ENCODE peak calls at places on chromosome 21, in eight cellular contexts. X, Z, C, D, T, G, B and Y are unnamed samples.

GRCh38 chr21:29256125-29256895 is 42.4 kb upstream of the BACH1 start:
- DNase-seq in X (no peak), Z (no peak), C (no peak), D (no peak), T (no peak), G (no peak), B (no peak), Y (no peak)

GRCh38 chr21:16124397-16125130 is 394.8 kb downstream of the USP25 start:
- DNase-seq in X (no peak), Z (no peak), C (no peak), D (peak), T (no peak), G (no peak), B (no peak), Y (no peak)

GRCh38 chr21:14284439-14284838 is 68.5 kb downstream of the RBM11 start:
- DNase-seq in X (no peak), Z (no peak), C (no peak), D (no peak), T (no peak), G (no peak), B (no peak), Y (no peak)

GRCh38 chr21:33308586-33309490 is 15.9 kb upstream of the IFNAR1 start:
- DNase-seq in X (no peak), Z (no peak), C (no peak), D (no peak), T (peak), G (no peak), B (no peak), Y (peak)

GRCh38 chr21:40546657-40547056 is 300.3 kb downstream of the DSCAM start:
- DNase-seq in X (no peak), Z (no peak), C (no peak), D (peak), T (no peak), G (no peak), B (no peak), Y (no peak)

GRCh38 chr21:43810505-43811261 is 21.3 kb downstream of the RRP1 start:
- DNase-seq in X (peak), Z (no peak), C (peak), D (peak), T (peak), G (peak), B (peak), Y (peak)

GRCh38 chr21:31752967-31753366 is 21.0 kb upstream of the SCAF4 start:
- DNase-seq in X (no peak), Z (no peak), C (no peak), D (no peak), T (no peak), G (no peak), B (no peak), Y (no peak)

GRCh38 chr21:32415999-32416398 is 3.5 kb downstream of the EVA1C start:
- DNase-seq in X (no peak), Z (no peak), C (no peak), D (no peak), T (no peak), G (no peak), B (no peak), Y (no peak)

GRCh38 chr21:16842716-16843115 is 670.1 kb upstream of the CXADR start:
- DNase-seq in X (no peak), Z (no peak), C (no peak), D (no peak), T (no peak), G (no peak), B (no peak), Y (no peak)

GRCh38 chr21:33174756-33175155 is 55.0 kb upstream of the IFNAR2 start:
- DNase-seq in X (no peak), Z (no peak), C (no peak), D (no peak), T (no peak), G (no peak), B (no peak), Y (no peak)

GRCh38 chr21:43658094-43658725 is 1.1 kb downstream of the HSF2BP start:
- DNase-seq in X (no peak), Z (no peak), C (no peak), D (no peak), T (no peak), G (no peak), B (no peak), Y (no peak)

GRCh38 chr21:28632718-28633408 is 359.8 kb downstream of the LTN1 start:
- DNase-seq in X (no peak), Z (no peak), C (no peak), D (no peak), T (no peak), G (no peak), B (no peak), Y (peak)

GRCh38 chr21:33657124-33657842 is 15.0 kb downstream of the ITSN1 start:
- DNase-seq in X (no peak), Z (no peak), C (no peak), D (no peak), T (no peak), G (no peak), B (no peak), Y (no peak)

GRCh38 chr21:31316488-31317169 is 27.4 kb downstream of the TIAM1 start:
- DNase-seq in X (no peak), Z (no peak), C (no peak), D (no peak), T (no peak), G (no peak), B (no peak), Y (no peak)

GRCh38 chr21:25234857-25235801 is 372.2 kb downstream of the MRPL39 start:
- DNase-seq in X (no peak), Z (no peak), C (no peak), D (no peak), T (no peak), G (no peak), B (no peak), Y (no peak)

GRCh38 chr21:45478115-45478801 is 64.0 kb downstream of the SLC19A1 start:
- DNase-seq in X (peak), Z (no peak), C (peak), D (peak), T (peak), G (peak), B (peak), Y (peak)
- H3K27ac ChIP-seq in X (peak), Z (peak), C (no peak), D (peak), T (peak), G (peak), B (no peak), Y (peak)

GRCh38 chr21:26365849-26366248 is 195.3 kb upstream of the APP start:
- DNase-seq in X (no peak), Z (no peak), C (no peak), D (no peak), T (no peak), G (no peak), B (no peak), Y (no peak)
- H3K4me3 ChIP-seq in X (no peak), Z (no peak), C (no peak), D (no peak), T (no peak), G (no peak), B (no peak), Y (no peak)

DNA sequence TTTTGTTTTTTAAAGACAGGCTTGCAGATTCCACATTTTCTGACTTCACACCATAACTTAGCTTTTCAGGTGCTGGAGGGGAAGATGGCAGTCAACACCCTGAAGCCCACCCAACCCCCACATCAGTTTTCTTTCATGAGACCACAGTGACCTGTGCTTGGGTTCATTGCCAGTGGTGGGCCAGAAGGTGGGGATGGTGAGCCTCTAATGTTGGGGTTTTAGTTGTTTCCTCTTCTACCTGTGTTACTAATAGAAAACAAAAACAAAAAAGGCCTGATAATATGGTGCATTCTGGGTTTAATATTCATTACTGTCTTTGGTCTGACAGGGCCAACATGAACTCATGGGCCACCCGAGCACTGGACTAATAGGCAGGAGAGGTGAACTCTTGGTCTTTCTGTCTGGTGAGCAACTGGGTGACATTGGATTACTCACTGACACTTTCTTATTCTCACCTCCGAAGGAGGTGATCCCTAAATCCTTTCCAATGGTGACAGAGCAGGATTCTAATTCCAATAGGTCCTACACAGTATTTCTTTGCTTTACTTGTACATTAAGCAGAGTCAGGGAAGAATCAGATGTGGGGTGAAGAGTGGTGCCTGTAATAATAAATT is 132.8 kb downstream of the CLIC6 start:
- DNase-seq in X (no peak), Z (no peak), C (no peak), D (no peak), T (no peak), G (no peak), B (no peak), Y (no peak)
- TF ChIP-seq CTCF in X (no peak), Z (no peak), C (peak), D (no peak), T (peak), G (no peak), B (no peak), Y (no peak)

DNA sequence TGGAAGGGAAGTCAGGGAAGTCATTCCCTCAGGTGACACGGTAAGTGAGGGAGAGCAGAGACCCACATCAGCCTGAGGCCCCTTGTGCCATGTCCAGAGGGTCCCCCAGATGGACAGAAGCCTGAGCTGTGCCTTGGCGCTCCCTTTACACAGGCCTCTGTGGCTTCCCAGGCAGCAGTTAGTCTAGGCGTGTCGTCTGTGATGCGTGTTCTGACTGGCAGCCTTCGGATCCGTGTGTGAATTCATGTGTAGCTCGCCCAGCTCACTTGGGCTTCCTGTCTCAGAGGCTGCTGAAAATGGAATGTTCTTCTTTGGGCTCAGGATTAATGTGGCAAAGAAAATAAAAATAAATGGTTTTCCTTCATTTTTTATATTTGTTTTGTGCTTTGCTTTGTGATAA is 28.3 kb downstream of the PRMT2 start:
- DNase-seq in X (no peak), Z (no peak), C (no peak), D (no peak), T (no peak), G (no peak), B (no peak), Y (no peak)
- H3K27ac ChIP-seq in X (no peak), Z (no peak), C (no peak), D (no peak), T (no peak), G (no peak), B (no peak), Y (no peak)

GRCh38 chr21:37915941-37916794 is at the start of gene KCNJ6:
- DNase-seq in X (no peak), Z (no peak), C (peak), D (no peak), T (no peak), G (no peak), B (no peak), Y (peak)
- H3K4me3 ChIP-seq in X (peak), Z (peak), C (no peak), D (peak), T (no peak), G (no peak), B (peak), Y (peak)

DNA sequence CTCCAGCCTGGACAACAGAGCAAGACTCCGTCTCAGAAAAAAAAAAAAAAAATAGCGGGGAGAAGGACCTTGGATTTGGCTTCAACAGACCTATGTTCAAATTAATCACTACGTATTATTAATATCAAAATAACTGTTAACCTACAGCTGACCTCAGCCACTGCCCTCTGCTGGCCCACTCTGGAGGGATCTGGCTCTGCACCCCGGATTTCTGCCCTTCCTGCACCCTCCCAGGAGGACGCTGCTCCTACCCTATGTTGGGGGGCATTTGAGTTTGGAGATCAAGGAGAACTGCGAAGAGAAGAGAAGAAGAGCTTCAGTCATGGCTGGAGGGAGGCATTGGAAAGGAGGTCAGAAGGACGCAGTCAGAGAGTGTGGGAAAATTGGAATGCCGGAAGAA is 96.7 kb downstream of the PSMG1 start:
- DNase-seq in X (no peak), Z (peak), C (no peak), D (no peak), T (no peak), G (no peak), B (no peak), Y (no peak)
- TF ChIP-seq CTCF in X (no peak), Z (no peak), C (peak), D (no peak), T (no peak), G (no peak), B (peak), Y (no peak)

DNA sequence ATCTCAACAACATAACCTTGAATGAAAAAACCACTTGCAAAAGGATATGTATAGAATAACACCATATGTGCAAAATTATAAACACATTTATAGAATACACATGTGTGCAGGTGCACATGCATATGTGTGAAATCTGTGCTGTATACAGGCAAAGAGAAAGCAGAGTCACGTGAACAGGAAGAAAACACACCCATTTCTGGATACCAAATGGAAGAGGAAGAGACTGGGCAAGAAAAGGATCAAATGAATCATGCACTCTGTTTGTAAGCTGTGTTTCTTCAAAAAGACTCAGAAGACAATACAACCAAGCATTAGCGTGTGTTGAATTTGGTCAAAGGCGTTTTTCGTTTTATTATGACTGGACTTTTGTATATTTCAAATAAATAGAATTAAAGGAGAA is 111.3 kb upstream of the ERG start:
- DNase-seq in X (no peak), Z (no peak), C (no peak), D (no peak), T (no peak), G (no peak), B (no peak), Y (no peak)
- H3K27ac ChIP-seq in X (no peak), Z (no peak), C (no peak), D (no peak), T (no peak), G (no peak), B (no peak), Y (no peak)

DNA sequence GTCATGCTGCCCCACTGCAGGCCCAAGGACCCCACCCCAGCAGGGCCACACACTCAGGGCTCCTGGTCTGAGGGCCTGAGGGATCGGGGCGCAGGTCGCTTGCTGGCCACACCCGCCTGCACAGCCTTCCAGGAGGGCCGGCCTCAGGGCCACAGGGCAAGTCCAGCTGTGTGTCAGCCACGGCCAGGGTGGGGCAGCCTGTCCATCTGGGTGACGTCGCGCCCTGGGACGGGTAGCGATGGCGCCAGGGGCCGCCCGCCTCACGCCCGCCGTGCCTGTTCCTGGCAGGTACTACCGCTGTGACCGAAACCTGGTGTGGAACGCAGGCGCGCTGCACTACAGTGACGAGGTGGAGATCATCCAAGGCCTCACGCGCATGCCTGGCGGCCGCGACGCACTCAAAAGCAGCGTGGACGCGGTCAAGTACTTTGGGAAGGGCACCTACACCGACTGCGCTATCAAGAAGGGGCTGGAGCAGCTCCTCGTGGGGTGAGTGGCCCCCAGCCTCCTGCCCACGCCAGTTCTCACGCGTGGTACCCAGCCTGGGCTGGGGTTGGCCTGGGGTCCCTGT is 2.5 kb downstream of the COL6A1 start:
- DNase-seq in X (peak), Z (no peak), C (no peak), D (no peak), T (no peak), G (peak), B (peak), Y (no peak)
- H3K4me3 ChIP-seq in X (peak), Z (peak), C (no peak), D (peak), T (no peak), G (peak), B (peak), Y (peak)

GRCh38 chr21:37079211-37079824 is 6.3 kb downstream of the TTC3 start:
- DNase-seq in X (no peak), Z (no peak), C (no peak), D (no peak), T (no peak), G (no peak), B (no peak), Y (no peak)
- TF ChIP-seq CTCF in X (no peak), Z (no peak), C (no peak), D (peak), T (no peak), G (peak), B (peak), Y (no peak)

DNA sequence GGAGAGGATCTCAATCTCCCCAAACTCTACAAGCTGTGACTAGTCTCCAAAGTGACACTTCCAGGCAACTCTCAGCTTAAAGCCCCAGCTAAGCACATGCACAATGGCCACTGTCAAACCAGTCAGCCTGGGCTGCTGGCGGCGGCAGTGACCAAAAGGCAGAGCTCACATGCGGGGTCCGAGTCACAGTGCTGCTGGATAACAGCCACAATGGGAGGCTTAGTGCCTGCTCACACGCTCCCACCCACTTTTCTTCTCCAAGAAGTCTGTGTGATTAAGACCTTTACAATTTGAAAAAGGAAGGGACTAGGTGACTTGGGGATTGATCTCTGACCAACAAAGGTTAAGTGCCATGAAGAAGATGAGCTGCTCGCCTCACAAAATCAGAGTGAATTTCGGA is 16.8 kb downstream of the RIPK4 start:
- DNase-seq in X (no peak), Z (no peak), C (no peak), D (no peak), T (no peak), G (no peak), B (no peak), Y (no peak)
- H3K27ac ChIP-seq in X (no peak), Z (no peak), C (no peak), D (no peak), T (no peak), G (no peak), B (no peak), Y (no peak)